ENCODE peak calls at places on chromosomes 4 and X, in four cellular contexts. Q is PC-3, H is mammary epithelial cell, U is HCT116. G is an unnamed sample.

GRCh38 chrX:19747672-19748610 is 139.5 kb downstream of the SH3KBP1 start:
- DNase-seq in Q (no peak), H (no peak), U (no peak), G (no peak)

GRCh38 chr4:165502919-165503907 is 124.4 kb downstream of the CPE start:
- DNase-seq in Q (peak), H (peak), U (peak), G (no peak)

GRCh38 chrX:23790147-23790497 is 7.1 kb downstream of the SAT1 start:
- DNase-seq in Q (no peak), H (no peak), U (no peak), G (no peak)

GRCh38 chr4:48073567-48074103 is 57.1 kb downstream of the NIPAL1 start:
- DNase-seq in Q (no peak), H (no peak), U (no peak), G (no peak)

GRCh38 chr4:87975466-87975865 is at the start of gene SPP1:
- DNase-seq in Q (no peak), H (peak), U (no peak), G (peak)

GRCh38 chr4:120446051-120446567 is 379.5 kb upstream of the MAD2L1 start:
- DNase-seq in Q (no peak), H (no peak), U (no peak), G (peak)

GRCh38 chr4:2932951-2933565 is 30.1 kb downstream of the NOP14 start:
- DNase-seq in Q (no peak), H (no peak), U (no peak), G (no peak)

GRCh38 chr4:153207561-153207960 is 3.3 kb downstream of the TRIM2 start:
- DNase-seq in Q (peak), H (no peak), U (no peak), G (no peak)

DNA sequence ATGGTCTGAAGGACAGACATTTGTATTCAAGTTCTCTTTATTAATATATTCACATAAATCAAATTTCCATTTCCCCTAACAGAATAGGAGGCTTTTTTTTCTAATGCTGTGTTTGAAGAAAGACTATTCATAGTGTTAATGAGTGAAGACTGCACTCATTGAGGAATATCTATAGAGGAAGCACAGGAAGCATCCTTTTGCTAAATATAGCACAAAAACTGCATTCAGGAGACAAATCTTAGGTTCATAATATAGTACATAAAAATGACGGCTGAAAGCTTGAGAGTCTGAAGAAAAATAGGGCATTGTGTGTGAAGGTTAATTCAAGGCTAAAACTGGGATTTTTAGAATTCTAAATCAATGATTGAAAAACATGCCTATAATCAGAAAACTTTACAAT is 50.4 kb upstream of the ANKRD50 start:
- DNase-seq in Q (no peak), H (no peak), U (no peak), G (no peak)
- TF ChIP-seq CTCF in Q (no peak), H (no peak), U (no peak), G (no peak)

GRCh38 chr4:80264352-80264647 is 2.2 kb upstream of the FGF5 start:
- DNase-seq in Q (no peak), H (no peak), U (no peak), G (no peak)

GRCh38 chr4:80259012-80259411 is 7.5 kb upstream of the FGF5 start:
- DNase-seq in Q (no peak), H (no peak), U (no peak), G (no peak)

GRCh38 chr4:80263541-80264351 is 2.7 kb upstream of the FGF5 start:
- DNase-seq in Q (no peak), H (no peak), U (no peak), G (no peak)

GRCh38 chr4:80264825-80265224 is 1.6 kb upstream of the FGF5 start:
- DNase-seq in Q (no peak), H (no peak), U (no peak), G (no peak)

DNA sequence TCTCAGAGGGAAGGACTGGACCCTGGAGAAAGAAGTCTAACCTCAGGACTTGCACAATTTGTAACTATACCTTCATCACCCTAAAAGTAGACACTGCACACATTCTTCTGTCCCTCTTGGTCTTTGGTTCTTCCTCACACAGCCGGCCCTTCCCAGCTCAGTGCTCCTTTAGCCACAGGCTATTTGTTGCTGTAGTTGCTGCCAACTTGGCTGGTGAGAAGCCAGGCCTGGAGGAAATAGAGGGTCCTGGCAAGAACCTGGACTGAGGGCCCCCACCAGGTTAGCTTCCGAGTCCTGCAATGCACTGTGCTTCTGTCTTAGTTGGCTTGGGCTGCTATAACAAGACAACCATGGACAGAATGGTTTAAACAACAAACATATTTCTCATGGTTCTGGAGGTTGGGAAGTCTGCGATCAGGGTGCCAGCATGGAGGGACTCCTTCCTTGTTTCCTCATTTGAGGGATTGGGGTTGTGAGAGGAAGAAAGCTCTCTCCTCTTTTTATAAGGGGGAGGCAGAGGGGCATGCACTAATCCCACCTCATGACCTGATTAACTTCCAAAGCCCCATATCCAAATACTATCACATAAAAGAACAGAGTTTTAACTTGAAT is 4.4 kb upstream of the FGF5 start:
- DNase-seq in Q (no peak), H (no peak), U (no peak), G (no peak)
- TF ChIP-seq EZH2 in Q (no peak), H (no peak), U (no peak), G (no peak)

GRCh38 chr4:33566649-33567048 is 2677.7 kb downstream of the ARAP2 start:
- DNase-seq in Q (no peak), H (no peak), U (no peak), G (no peak)
- TF ChIP-seq CTCF in Q (no peak), H (no peak), U (no peak), G (no peak)

GRCh38 chr4:8857682-8858187 is 13.9 kb downstream of the HMX1 start:
- DNase-seq in Q (no peak), H (no peak), U (no peak), G (no peak)
- TF ChIP-seq EZH2 in Q (no peak), H (no peak), U (no peak), G (no peak)

DNA sequence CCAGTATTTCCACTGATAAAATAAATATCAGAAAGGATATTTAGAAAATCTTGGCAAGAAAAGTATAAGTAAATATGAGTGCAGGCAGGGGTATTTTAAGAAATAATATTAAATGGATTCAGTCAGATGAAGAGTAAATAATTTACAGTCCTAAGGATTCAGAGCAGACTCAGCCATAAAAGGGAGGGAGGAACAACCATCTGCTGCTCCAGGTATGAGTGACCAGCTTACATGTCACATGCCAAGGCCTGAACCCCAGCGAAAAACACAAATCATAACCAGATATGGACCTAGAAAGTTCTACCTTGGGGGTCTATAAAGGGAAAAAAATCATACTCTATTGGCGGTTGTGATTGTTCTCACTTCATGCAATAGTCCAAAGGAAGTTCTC is 166.8 kb downstream of the COL4A6 start:
- DNase-seq in Q (no peak), H (no peak), U (no peak), G (no peak)
- TF ChIP-seq CTCF in Q (no peak), H (no peak), U (no peak), G (no peak)

G was measured in MM.1S.